ENCODE peak calls at places on chromosomes 12 and 14, in seven cellular contexts. D, B, J, N, M, A and X are unnamed samples.
A peak's percentile ranks its signal among the peaks of the same experiment; 100 is the strongest.

GRCh38 chr12:132284618-132285310 is 44.6 kb downstream of the GALNT9 start:
- DNase-seq in D (no peak), B (peak; percentile 87), J (no peak), N (no peak), M (no peak), A (no peak), X (no peak)

GRCh38 chr12:112439769-112440168 is 21.0 kb downstream of the PTPN11 start:
- DNase-seq in D (no peak), B (no peak), J (no peak), N (no peak), M (no peak), A (no peak), X (no peak)

GRCh38 chr12:3117628-3118027 is 40.4 kb downstream of the TSPAN9 start:
- DNase-seq in D (no peak), B (no peak), J (no peak), N (peak; percentile 89), M (no peak), A (no peak), X (no peak)

GRCh38 chr14:34237098-34237497 is 224.9 kb downstream of the SPTSSA start:
- DNase-seq in D (no peak), B (no peak), J (no peak), N (no peak), M (no peak), A (no peak), X (no peak)

GRCh38 chr12:41419151-41419893 is 231.2 kb downstream of the PDZRN4 start:
- DNase-seq in D (no peak), B (no peak), J (no peak), N (no peak), M (no peak), A (no peak), X (no peak)

GRCh38 chr12:85356596-85357385 is 76.8 kb downstream of the ALX1 start:
- DNase-seq in D (no peak), B (no peak), J (no peak), N (no peak), M (no peak), A (no peak), X (no peak)

GRCh38 chr12:94565683-94566082 is 84.7 kb downstream of the TMCC3 start:
- DNase-seq in D (no peak), B (no peak), J (no peak), N (no peak), M (no peak), A (no peak), X (no peak)

GRCh38 chr14:53954551-53955233 is 1.9 kb downstream of the BMP4 start:
- DNase-seq in D (peak; percentile 29), B (peak; percentile 36), J (peak; percentile 47), N (peak; percentile 13), M (no peak), A (peak; percentile 30), X (no peak)

GRCh38 chr12:47863985-47864384 is 40.8 kb downstream of the VDR start:
- DNase-seq in D (no peak), B (no peak), J (no peak), N (no peak), M (no peak), A (no peak), X (no peak)

GRCh38 chr14:76391981-76392690 is 16.2 kb downstream of the ESRRB start:
- DNase-seq in D (no peak), B (no peak), J (no peak), N (no peak), M (no peak), A (no peak), X (no peak)

GRCh38 chr14:24233538-24233866 is 773 bp downstream of the GMPR2 start:
- DNase-seq in D (no peak), B (no peak), J (no peak), N (no peak), M (no peak), A (no peak), X (no peak)

GRCh38 chr12:46265734-46266133 is 3.1 kb downstream of the SLC38A1 start:
- DNase-seq in D (no peak), B (no peak), J (no peak), N (no peak), M (no peak), A (no peak), X (no peak)

GRCh38 chr12:68945255-68945654 is 12.3 kb upstream of the CPM start:
- DNase-seq in D (no peak), B (no peak), J (no peak), N (no peak), M (no peak), A (no peak), X (no peak)

GRCh38 chr12:122172262-122172939 is 1.6 kb downstream of the IL31 start:
- DNase-seq in D (no peak), B (no peak), J (no peak), N (no peak), M (no peak), A (no peak), X (no peak)

GRCh38 chr12:51898937-51899336 is 8.4 kb upstream of the ACVRL1 start:
- DNase-seq in D (no peak), B (no peak), J (peak; percentile 5), N (peak; percentile 83), M (no peak), A (no peak), X (no peak)

GRCh38 chr12:131732996-131733615 is 22.2 kb downstream of the SFSWAP start:
- DNase-seq in D (no peak), B (no peak), J (no peak), N (no peak), M (no peak), A (no peak), X (no peak)

GRCh38 chr12:1553987-1554982 is 40.1 kb downstream of the FBXL14 start:
- DNase-seq in D (no peak), B (no peak), J (no peak), N (no peak), M (no peak), A (no peak), X (no peak)

GRCh38 chr14:75401356-75401755 is 26.5 kb upstream of the JDP2 start:
- DNase-seq in D (peak; percentile 31), B (no peak), J (peak; percentile 66), N (peak; percentile 79), M (no peak), A (peak; percentile 64), X (peak; percentile 83)

GRCh38 chr12:113575386-113575785 is 103.7 kb upstream of the LHX5 start:
- DNase-seq in D (no peak), B (no peak), J (no peak), N (no peak), M (no peak), A (no peak), X (no peak)

DNA sequence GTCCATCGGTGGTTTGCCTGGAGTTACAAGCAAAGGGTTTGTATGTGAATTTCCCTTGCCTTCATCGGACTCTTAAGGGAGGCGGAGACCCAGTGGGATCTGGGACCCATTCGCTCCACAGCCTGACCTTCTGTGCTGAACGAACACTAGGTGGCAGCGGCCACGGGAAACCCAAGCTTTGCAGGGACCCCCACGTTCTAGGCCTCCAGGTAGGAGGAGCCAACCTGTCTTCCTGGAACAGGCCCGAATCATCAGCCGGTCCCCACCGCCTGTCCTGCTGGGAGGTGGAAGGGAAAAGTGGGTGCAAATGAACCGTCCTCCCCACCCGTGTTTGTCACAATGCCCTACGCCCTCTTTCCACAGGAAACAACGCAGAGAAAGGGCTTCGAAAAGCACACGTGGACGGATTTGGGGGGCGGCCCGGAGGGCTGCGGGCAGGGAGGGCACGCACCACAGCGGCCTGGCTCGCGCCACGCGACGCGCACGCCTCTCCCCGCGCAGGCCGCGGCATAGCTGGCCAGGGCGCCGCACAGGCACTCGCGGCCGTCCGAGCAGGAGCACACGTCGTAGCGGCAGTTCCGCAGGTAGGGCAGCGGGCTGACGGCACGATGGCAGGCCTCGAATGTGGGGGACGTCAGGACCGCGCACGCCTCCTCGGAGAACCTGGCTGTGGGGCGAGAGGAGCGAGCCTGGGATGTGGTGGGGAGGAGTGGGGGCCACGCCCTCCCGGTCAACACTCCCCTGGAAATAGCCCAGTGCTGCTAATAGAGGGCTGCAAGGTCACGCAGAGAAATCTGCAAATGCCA is 67.9 kb downstream of the VWF start:
- DNase-seq in D (peak; percentile 70), B (no peak), J (no peak), N (no peak), M (peak; percentile 52), A (no peak), X (no peak)
- TF ChIP-seq CTCF in D (no peak), B (peak; percentile 18), J (peak; percentile 39), N (peak; percentile 22), M (no peak), A (no peak), X (peak; percentile 14)

GRCh38 chr14:79404874-79405273 is 806.4 kb downstream of the DIO2 start:
- DNase-seq in D (no peak), B (no peak), J (peak; percentile 10), N (no peak), M (no peak), A (no peak), X (no peak)

GRCh38 chr14:79407572-79407971 is 803.7 kb downstream of the DIO2 start:
- DNase-seq in D (no peak), B (no peak), J (no peak), N (no peak), M (no peak), A (no peak), X (no peak)

GRCh38 chr14:79411403-79412174 is 799.7 kb downstream of the DIO2 start:
- DNase-seq in D (no peak), B (no peak), J (no peak), N (no peak), M (no peak), A (no peak), X (no peak)

GRCh38 chr14:79405511-79405910 is 805.8 kb downstream of the DIO2 start:
- DNase-seq in D (no peak), B (no peak), J (no peak), N (no peak), M (no peak), A (no peak), X (no peak)

DNA sequence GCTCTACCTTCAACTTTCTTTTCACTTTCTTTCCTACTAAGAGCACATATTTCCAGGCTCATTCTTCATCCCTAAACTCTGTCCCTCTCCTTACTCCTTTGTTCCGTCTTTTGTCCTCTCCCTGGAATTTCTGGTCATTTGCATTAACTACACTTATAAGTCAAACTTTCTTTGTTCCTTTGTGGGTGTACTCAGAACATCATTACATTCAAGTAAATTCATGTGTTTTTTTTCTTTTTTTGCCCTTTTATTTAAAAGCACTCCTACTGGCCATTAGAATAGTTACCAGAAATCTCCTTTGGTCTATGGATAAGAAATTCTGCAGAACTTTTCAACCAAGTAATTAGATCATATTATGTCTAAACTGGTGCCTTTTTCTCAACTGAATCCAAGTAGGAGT is 802.6 kb downstream of the DIO2 start:
- DNase-seq in D (no peak), B (no peak), J (no peak), N (no peak), M (no peak), A (no peak), X (no peak)
- TF ChIP-seq CTCF in D (no peak), B (no peak), J (no peak), N (no peak), M (peak; percentile 50), A (no peak), X (no peak)

DNA sequence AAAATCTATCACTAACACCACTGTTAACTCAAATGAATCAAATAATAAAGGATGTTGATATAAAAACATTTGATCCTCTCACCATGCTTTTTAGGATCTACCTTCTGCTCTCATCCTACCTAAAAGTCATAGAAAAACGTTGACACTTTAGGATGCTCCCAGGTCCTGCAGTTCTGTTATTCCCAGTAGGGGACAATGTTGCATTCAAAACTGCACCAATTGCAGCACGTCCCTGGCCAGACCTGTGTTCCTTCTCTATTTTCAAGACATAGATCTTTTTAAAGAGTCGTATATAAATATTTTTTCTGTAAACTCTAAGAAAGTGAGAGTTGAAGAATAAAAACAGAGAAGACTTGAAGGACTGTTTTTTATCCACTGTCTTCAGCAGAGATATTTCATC is 8.8 kb downstream of the AICDA start:
- DNase-seq in D (no peak), B (no peak), J (no peak), N (no peak), M (no peak), A (no peak), X (no peak)
- TF ChIP-seq CTCF in D (no peak), B (no peak), J (no peak), N (no peak), M (no peak), A (no peak), X (no peak)

GRCh38 chr12:108129017-108129812 is at the start of gene WSCD2:
- DNase-seq in D (peak; percentile 90), B (peak; percentile 77), J (peak; percentile 82), N (peak; percentile 20), M (peak; percentile 74), A (peak; percentile 28), X (no peak)
- TF ChIP-seq CTCF in D (no peak), B (no peak), J (peak; percentile 43), N (no peak), M (no peak), A (peak; percentile 19), X (no peak)